ENCODE peak calls at places on chromosomes 7 and 10, in eight cellular contexts. I is fibroblast of lung; H is dorsolateral prefrontal cortex; M is aorta; R is effector memory CD4-positive, alpha-beta T cell; W is upper lobe of right lung; D is tibial nerve; S is ovary. U is an unnamed sample. For H3K27me3, the result is how much of the 10 kb centered on the place peaks cover.

GRCh38 chr7:116780521-116780920 is 81.9 kb upstream of the CAPZA2 start:
- DNase-seq in R (no peak), D (no peak), I (peak), M (no peak), W (no peak), S (no peak), H (no peak), U (no peak)

GRCh38 chr10:33410096-33410859 is 75.8 kb upstream of the NRP1 start:
- DNase-seq in H (no peak), W (no peak), R (no peak), D (no peak), I (no peak), S (no peak), M (no peak), U (no peak)

GRCh38 chr10:26438534-26439269 is 561 bp downstream of the APBB1IP start:
- DNase-seq in H (no peak), I (peak), S (no peak), D (no peak), W (peak), M (peak), R (peak), U (peak)

GRCh38 chr10:122333037-122333436 is 41.5 kb upstream of the PLEKHA1 start:
- DNase-seq in W (no peak), R (no peak), S (no peak), M (no peak), H (no peak), D (no peak), I (no peak), U (no peak)

GRCh38 chr10:96833220-96834001 is 1.3 kb downstream of the LCOR start:
- DNase-seq in R (no peak), S (no peak), W (no peak), D (no peak), M (peak), I (peak), H (no peak), U (peak)

GRCh38 chr10:36739884-36740445 is 385.4 kb upstream of the ANKRD30A start:
- DNase-seq in M (no peak), W (no peak), I (no peak), D (no peak), S (no peak), R (no peak), H (no peak), U (no peak)

GRCh38 chr7:31129067-31129466 is 77.0 kb downstream of the ADCYAP1R1 start:
- DNase-seq in W (no peak), R (no peak), S (no peak), D (no peak), H (no peak), M (no peak), I (no peak), U (no peak)

GRCh38 chr10:110530131-110530831 is 32.6 kb downstream of the DUSP5 start:
- DNase-seq in H (no peak), S (peak), D (peak), I (peak), W (peak), M (peak), R (no peak), U (no peak)

GRCh38 chr7:44973610-44974401 is 5.0 kb downstream of the MYO1G start:
- DNase-seq in R (peak), S (no peak), M (peak), D (no peak), W (peak), H (no peak), I (no peak), U (peak)

GRCh38 chr7:26863504-26864308 is 684 bp downstream of the SKAP2 start:
- DNase-seq in D (peak), I (peak), S (no peak), R (no peak), H (no peak), M (no peak), W (no peak), U (peak)

GRCh38 chr7:92763636-92764423 is 72.5 kb downstream of the CDK6 start:
- DNase-seq in S (no peak), D (no peak), I (peak), W (no peak), R (no peak), H (no peak), M (no peak), U (no peak)

GRCh38 chr7:66054063-66054462 is 21.6 kb upstream of the ASL start:
- DNase-seq in H (no peak), M (no peak), R (no peak), I (no peak), S (no peak), D (no peak), W (no peak), U (no peak)

GRCh38 chr7:83629117-83629880 is 19.6 kb downstream of the SEMA3E start:
- DNase-seq in R (no peak), S (no peak), M (no peak), W (no peak), H (no peak), I (no peak), D (no peak), U (no peak)

GRCh38 chr10:59266321-59266720 is 89.9 kb downstream of the PHYHIPL start:
- DNase-seq in S (no peak), H (no peak), M (no peak), D (no peak), R (no peak), W (no peak), I (no peak), U (no peak)
- H3K27me3 ChIP-seq in S (under half), H (under half), M (under half), D (under half), R (under half), W (under half), I (under half), U (under half)

DNA sequence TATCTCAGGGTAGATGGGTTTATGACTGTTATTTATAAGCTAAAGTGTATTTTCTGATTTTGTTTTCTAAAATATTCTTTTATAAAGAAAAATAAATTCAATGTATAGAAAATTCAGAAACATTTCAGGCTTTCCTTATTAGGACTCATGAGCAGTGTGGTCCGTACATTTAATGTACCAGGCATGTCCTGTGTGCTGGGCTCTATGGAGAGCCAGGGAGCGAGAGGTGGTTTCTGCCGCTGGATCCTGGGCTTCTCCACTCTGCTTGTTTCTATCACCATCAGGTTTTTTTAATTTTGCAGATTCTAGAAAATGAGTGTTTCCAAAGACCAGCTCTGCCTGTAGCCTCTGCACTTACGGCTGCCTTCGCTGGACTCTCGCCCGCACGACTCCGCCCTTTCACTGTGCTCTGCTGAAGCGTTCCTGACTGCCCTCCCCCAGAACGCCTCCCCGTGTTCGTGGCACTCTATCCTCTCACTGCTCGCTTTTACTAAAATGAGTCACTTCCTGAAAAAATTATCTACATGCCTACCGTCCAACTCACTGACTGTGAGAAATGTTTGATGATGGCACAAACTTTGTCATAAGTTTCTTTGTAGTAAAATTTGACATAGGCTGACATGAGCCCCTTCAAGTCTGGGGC is 188.5 kb downstream of the ZMYND11 start:
- DNase-seq in W (peak), I (peak), S (peak), H (peak), R (peak), M (peak), D (peak), U (peak)
- H3K4me3 ChIP-seq in W (peak), I (peak), S (no peak), H (no peak), R (peak), M (no peak), D (no peak), U (peak)

GRCh38 chr10:44879531-44879899 is 31.6 kb upstream of the TMEM72 start:
- DNase-seq in M (no peak), R (no peak), W (no peak), S (peak), H (peak), D (no peak), I (no peak), U (no peak)

GRCh38 chr10:44883581-44884331 is 27.4 kb upstream of the TMEM72 start:
- DNase-seq in D (no peak), I (no peak), M (no peak), S (no peak), H (no peak), W (no peak), R (no peak), U (no peak)

GRCh38 chr10:44880090-44880715 is 30.9 kb upstream of the TMEM72 start:
- DNase-seq in I (no peak), H (no peak), R (no peak), D (no peak), M (no peak), S (no peak), W (no peak), U (no peak)

GRCh38 chr10:44881639-44882038 is 29.5 kb upstream of the TMEM72 start:
- DNase-seq in D (no peak), W (no peak), M (no peak), R (no peak), H (no peak), S (no peak), I (no peak), U (no peak)

DNA sequence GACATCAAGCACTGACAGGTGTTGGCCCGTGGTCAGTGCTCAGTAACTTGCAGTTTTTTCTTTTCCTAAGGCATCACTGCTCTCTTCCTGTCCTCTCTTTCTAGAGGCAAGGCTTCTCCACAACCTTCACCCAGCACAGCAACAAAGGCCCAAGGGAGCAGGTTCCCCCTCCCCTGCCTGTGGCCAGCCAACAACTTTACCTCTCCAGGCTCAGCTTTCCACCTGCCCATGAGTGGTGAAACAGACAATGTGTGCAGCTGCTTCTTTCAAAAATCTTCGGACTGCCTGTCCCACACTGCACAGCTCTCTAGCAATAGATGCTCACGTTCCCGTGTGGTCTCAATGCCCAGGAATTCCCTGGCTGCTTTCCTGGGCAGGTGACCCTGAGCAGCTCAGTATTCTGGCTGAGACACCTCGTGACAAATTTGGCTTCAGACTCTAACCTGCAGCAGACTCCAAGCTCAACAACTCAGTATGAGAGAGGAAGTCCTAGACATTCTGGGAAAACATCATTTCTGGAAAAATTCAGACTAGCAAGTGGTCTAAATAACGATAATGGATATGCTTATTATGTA is 28.9 kb upstream of the TMEM72 start:
- DNase-seq in D (no peak), H (no peak), S (no peak), I (no peak), R (no peak), M (no peak), W (no peak), U (no peak)
- H3K27me3 ChIP-seq in D (under half), H (under half), S (under half), I (under half), R (under half), M (under half), W (under half), U (under half)

GRCh38 chr10:93072713-93073538 is 767 bp upstream of the CYP26A1 start:
- DNase-seq in I (no peak), W (no peak), R (no peak), H (no peak), S (no peak), D (no peak), M (no peak), U (no peak)

GRCh38 chr10:93070378-93071176 is 3.1 kb upstream of the CYP26A1 start:
- DNase-seq in R (no peak), W (no peak), I (no peak), S (no peak), M (no peak), D (no peak), H (no peak), U (no peak)

GRCh38 chr10:93072225-93072712 is 1.4 kb upstream of the CYP26A1 start:
- DNase-seq in M (no peak), S (no peak), I (no peak), H (no peak), R (no peak), W (peak), D (no peak), U (no peak)

GRCh38 chr10:93071674-93072224 is 1.9 kb upstream of the CYP26A1 start:
- DNase-seq in M (no peak), S (no peak), W (peak), I (no peak), R (no peak), H (no peak), D (no peak), U (no peak)

GRCh38 chr10:93071177-93071472 is 2.6 kb upstream of the CYP26A1 start:
- DNase-seq in M (no peak), R (no peak), H (no peak), D (no peak), I (no peak), W (no peak), S (no peak), U (no peak)
- H3K4me3 ChIP-seq in M (no peak), R (no peak), H (no peak), D (no peak), I (no peak), W (no peak), S (no peak), U (no peak)

GRCh38 chr7:101363196-101363733 is 590 bp downstream of the COL26A1 start:
- DNase-seq in I (no peak), W (no peak), M (no peak), R (no peak), D (no peak), S (no peak), H (no peak), U (no peak)
- H3K27me3 ChIP-seq in I (under half), W (under half), M (under half), R (under half), D (half or more), S (under half), H (under half), U (under half)

GRCh38 chr7:75835688-75836285 is 22.2 kb upstream of the CCL24 start:
- DNase-seq in H (no peak), R (no peak), D (no peak), S (no peak), I (no peak), M (no peak), W (no peak), U (no peak)

GRCh38 chr7:75840029-75840428 is 26.4 kb upstream of the CCL24 start:
- DNase-seq in H (no peak), W (no peak), I (no peak), S (no peak), D (no peak), M (no peak), R (no peak), U (no peak)

GRCh38 chr7:75830978-75831377 is 17.4 kb upstream of the CCL24 start:
- DNase-seq in H (no peak), D (no peak), M (no peak), W (no peak), R (no peak), I (no peak), S (no peak), U (no peak)

DNA sequence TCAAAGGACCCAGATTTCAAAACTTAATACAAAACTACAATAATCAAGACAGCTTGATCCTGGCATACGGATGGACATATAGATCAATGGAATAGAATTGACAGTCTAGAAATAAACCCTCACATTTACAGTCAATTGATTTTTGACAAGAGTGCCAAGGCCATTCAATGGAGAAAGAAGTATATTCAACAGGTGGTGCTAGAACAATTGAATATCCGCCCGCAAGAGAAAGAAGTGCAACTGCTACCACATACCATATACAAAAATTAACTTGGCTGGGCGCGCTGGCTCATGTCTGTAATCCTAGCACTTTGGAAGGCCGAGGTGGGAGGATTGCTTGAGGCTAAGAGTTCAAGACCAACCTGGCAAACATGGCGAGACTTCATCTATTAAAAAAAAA is 23.2 kb upstream of the CCL24 start:
- DNase-seq in W (no peak), I (no peak), R (no peak), H (no peak), S (no peak), M (no peak), D (no peak), U (no peak)
- H3K4me3 ChIP-seq in W (no peak), I (no peak), R (no peak), H (no peak), S (no peak), M (no peak), D (no peak), U (no peak)

GRCh38 chr10:23174075-23174973 is 17.8 kb upstream of the PTF1A start:
- DNase-seq in D (no peak), W (no peak), S (no peak), H (no peak), M (no peak), I (no peak), R (no peak), U (no peak)

GRCh38 chr10:23172846-23173548 is 19.1 kb upstream of the PTF1A start:
- DNase-seq in S (no peak), H (peak), D (no peak), I (no peak), R (no peak), M (no peak), W (no peak), U (no peak)

GRCh38 chr10:23172429-23172828 is 19.7 kb upstream of the PTF1A start:
- DNase-seq in S (no peak), D (no peak), M (no peak), H (no peak), W (no peak), I (no peak), R (no peak), U (no peak)

GRCh38 chr10:23173549-23174074 is 18.5 kb upstream of the PTF1A start:
- DNase-seq in H (no peak), I (no peak), M (no peak), R (no peak), S (no peak), D (no peak), W (no peak), U (no peak)

GRCh38 chr10:23171232-23171876 is 20.8 kb upstream of the PTF1A start:
- DNase-seq in W (no peak), D (no peak), R (no peak), S (no peak), H (no peak), M (no peak), I (peak), U (no peak)
- H3K27me3 ChIP-seq in W (half or more), D (under half), R (under half), S (under half), H (under half), M (under half), I (under half), U (under half)

DNA sequence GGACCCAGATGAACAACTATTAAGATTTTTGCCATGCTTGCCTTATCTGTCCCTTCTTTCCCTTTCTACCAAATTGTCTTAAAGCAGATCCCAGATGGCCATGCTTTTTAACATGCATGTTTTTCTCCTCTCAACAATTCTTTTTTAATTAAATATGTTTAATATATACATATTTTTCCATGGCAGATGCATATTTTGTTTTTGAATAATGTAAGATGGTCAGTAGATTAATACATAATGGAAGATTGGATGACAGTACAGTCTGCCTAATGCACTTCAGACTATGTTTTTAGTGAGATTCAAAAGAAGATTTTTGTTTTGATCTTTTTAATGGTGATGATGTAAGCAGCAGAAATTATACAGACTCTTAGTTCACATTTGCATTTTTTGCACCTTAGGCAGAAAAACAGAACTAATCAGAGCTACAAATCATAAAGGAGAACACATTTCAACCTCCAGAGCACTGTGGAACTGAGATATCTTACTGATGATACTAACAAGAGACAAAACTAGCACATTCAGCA is 203.3 kb downstream of the PHF14 start:
- DNase-seq in I (no peak), H (no peak), R (no peak), M (no peak), W (no peak), S (no peak), D (no peak), U (no peak)
- H3K4me3 ChIP-seq in I (no peak), H (no peak), R (no peak), M (no peak), W (no peak), S (no peak), D (no peak), U (no peak)